ENCODE peak calls at places on chromosomes 16 and 17, in nine cellular contexts. J, L, G, B, P, X, R, S and D are unnamed samples.

GRCh38 chr17:55249861-55250260 is 14.9 kb upstream of the HLF start:
- DNase-seq in S (no peak), B (no peak), X (no peak), R (no peak), G (no peak), P (no peak), L (no peak), J (no peak), D (no peak)

GRCh38 chr17:42531455-42532354 is 4.3 kb upstream of the NAGLU start:
- DNase-seq in L (peak; percentile 92), R (no peak), P (peak; percentile 76), B (peak; percentile 34), X (peak; percentile 77), G (peak; percentile 34), S (peak; percentile 70), J (no peak), D (peak; percentile 77)

GRCh38 chr17:5741810-5742209 is 157.5 kb upstream of the NLRP1 start:
- DNase-seq in S (no peak), P (no peak), G (no peak), J (no peak), B (no peak), X (no peak), L (no peak), R (no peak), D (no peak)

GRCh38 chr17:65756760-65757159 is 195.3 kb upstream of the AXIN2 start:
- DNase-seq in S (no peak), L (no peak), G (no peak), B (no peak), R (no peak), X (no peak), P (no peak), J (no peak), D (no peak)

GRCh38 chr17:82200743-82201497 is 11.7 kb downstream of the CCDC57 start:
- DNase-seq in J (no peak), L (no peak), B (no peak), G (no peak), X (no peak), P (no peak), S (no peak), R (no peak), D (no peak)

GRCh38 chr16:19223235-19223847 is 55.3 kb downstream of the SYT17 start:
- DNase-seq in R (peak; percentile 7), P (peak; percentile 78), J (peak; percentile 42), L (no peak), S (peak; percentile 81), B (peak; percentile 16), G (peak; percentile 4), X (peak; percentile 67), D (no peak)

GRCh38 chr16:72261127-72261526 is 89.2 kb upstream of the PMFBP1 start:
- DNase-seq in R (no peak), S (no peak), B (no peak), L (no peak), G (no peak), P (no peak), J (no peak), X (no peak), D (no peak)

GRCh38 chr16:31476305-31477219 is 4.6 kb downstream of the TGFB1I1 start:
- DNase-seq in B (no peak), P (peak; percentile 96), L (peak; percentile 96), R (no peak), J (no peak), S (peak; percentile 93), X (peak; percentile 87), G (no peak), D (no peak)

DNA sequence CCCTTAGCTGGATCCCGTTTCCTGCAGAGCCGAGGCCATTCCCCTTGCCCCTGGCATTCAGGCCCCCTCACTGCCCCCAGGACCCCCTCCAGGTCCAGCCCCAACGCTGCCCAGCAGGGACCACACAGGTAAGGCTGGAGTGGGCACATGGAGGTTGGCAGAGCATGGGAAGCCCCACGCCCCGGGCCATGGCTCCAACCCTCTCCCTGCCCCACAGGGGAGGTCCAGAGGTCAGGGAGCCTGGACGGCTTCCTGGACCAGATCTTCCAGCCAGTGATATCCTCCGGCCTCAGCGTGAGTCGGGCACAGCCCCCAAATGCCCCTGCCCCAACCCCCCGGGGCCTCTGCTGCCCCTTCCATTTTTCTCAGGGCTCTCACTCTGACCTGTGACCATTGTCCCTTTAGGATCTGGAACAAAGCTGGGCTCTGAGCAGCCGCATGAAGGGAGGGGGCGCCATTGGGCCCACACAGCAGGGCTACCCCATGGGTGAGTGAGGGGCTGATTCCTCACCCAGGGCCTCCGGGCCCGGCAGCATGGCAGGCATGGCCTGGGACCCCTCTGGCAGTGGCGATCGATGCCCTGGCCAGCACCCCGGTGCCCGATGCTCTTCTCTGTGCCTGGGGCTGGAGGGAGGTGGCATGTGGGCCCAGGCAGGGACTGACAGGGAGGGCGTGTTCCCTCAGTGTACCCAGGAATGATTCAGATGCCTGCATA is 18.5 kb upstream of the SMIM5 start:
- DNase-seq in X (no peak), P (no peak), S (no peak), L (no peak), R (no peak), J (no peak), B (no peak), G (no peak), D (no peak)
- TF ChIP-seq CTCF in X (no peak), P (no peak), S (no peak), L (no peak), R (no peak), J (no peak), B (no peak), G (no peak), D (no peak)

GRCh38 chr17:76554131-76554530 is 14.3 kb downstream of the PRCD start:
- DNase-seq in B (no peak), X (no peak), P (no peak), S (peak; percentile 53), G (no peak), R (no peak), J (no peak), L (no peak), D (no peak)

GRCh38 chr17:76556759-76557367 is 17.0 kb downstream of the PRCD start:
- DNase-seq in P (peak; percentile 36), X (peak; percentile 35), R (no peak), J (no peak), S (peak; percentile 36), L (no peak), G (peak; percentile 49), B (peak; percentile 66), D (no peak)

GRCh38 chr17:76550712-76551615 is 11.1 kb downstream of the PRCD start:
- DNase-seq in J (no peak), R (no peak), X (peak; percentile 49), P (no peak), L (peak; percentile 32), S (no peak), B (peak; percentile 90), G (peak; percentile 54), D (no peak)

GRCh38 chr17:76551685-76552084 is 11.8 kb downstream of the PRCD start:
- DNase-seq in L (no peak), P (no peak), J (no peak), X (no peak), G (no peak), S (no peak), R (no peak), B (no peak), D (no peak)

DNA sequence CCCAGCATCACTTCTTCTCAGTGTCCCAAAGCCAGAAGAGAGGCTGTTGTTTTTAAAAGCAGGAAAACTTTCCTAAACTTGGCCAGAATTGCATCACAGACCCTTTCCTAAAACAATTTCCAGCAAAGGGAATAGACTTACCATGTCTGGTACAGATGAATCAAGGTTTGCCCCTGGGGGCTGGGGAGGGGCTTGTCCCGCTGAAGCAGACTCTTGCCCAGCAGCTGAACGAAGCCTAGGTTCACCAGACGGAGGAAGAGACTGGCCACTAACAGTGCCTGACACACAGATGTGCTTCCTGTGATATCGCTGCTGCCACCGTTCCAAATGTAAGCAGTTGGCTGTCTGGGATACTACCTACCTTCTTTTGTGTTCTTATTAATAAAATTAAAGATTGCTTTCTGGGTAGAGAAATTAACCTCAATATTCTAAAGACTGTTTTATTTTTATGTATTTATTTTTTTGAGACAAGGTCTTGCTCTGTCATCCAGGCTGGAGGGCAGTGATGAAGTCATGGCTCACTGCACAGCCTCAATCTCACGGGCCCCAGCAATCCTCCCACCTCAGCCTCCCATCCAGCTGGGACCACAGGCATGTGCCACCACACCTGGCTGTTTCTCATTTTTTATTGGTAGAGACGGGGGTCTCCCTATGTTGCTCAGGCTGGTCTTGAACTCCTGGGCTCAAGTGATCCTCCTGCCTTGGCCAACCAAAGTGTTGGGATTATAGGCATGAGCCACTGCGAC is 13.5 kb downstream of the PRCD start:
- DNase-seq in X (peak; percentile 22), R (no peak), S (no peak), B (no peak), L (peak; percentile 48), P (no peak), J (no peak), G (no peak), D (no peak)
- H3K27ac ChIP-seq in X (no peak overlapping the region), R (no peak overlapping the region), S (no peak overlapping the region), B (no peak overlapping the region), L (no peak overlapping the region), P (no peak overlapping the region), J (no peak overlapping the region), G (no peak overlapping the region), D (no peak overlapping the region)

GRCh38 chr16:85362443-85362842 is 250.2 kb upstream of the CIBAR2 start:
- DNase-seq in J (no peak), L (no peak), S (no peak), G (no peak), X (no peak), B (no peak), P (no peak), R (no peak), D (no peak)

GRCh38 chr16:85365120-85365519 is 248.0 kb upstream of the GSE1 start:
- DNase-seq in B (peak; percentile 23), R (no peak), L (no peak), G (no peak), P (no peak), X (peak; percentile 47), J (no peak), S (peak; percentile 56), D (no peak)

GRCh38 chr16:85364323-85365040 is 248.6 kb upstream of the GSE1 start:
- DNase-seq in G (no peak), P (no peak), J (no peak), L (no peak), S (no peak), X (no peak), R (peak; percentile 90), B (no peak), D (no peak)

GRCh38 chr16:85363881-85364280 is 249.2 kb upstream of the GSE1 start:
- DNase-seq in G (no peak), X (no peak), J (no peak), S (no peak), B (no peak), R (peak; percentile 98), L (no peak), P (no peak), D (no peak)

GRCh38 chr16:85363427-85363826 is 249.7 kb upstream of the GSE1 start:
- DNase-seq in B (no peak), X (no peak), G (no peak), P (no peak), S (no peak), R (peak; percentile 52), J (no peak), L (no peak), D (no peak)
- TF ChIP-seq CTCF in B (no peak), X (no peak), G (no peak), P (no peak), S (no peak), R (peak; percentile 36), J (peak; percentile 14), L (no peak), D (no peak)

DNA sequence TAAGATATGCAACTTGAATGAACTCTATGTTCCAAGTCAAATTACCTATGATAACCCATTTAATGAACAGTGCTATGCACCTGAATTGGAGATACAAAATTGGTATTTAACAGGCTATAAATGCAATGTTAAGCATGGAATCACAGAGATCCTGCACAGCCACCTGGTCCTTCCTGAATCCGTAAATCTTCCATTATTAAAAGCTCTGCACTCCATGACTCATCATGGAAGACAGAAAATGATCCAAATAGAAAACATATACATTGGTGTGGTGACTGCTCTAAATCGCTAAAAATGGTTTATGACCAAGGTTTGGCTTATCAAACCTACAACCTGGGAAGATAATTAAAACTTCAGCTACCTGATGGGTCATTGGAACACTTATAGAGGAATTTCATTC is 45.3 kb downstream of the GLG1 start:
- DNase-seq in L (no peak), X (no peak), G (peak; percentile 18), B (no peak), P (no peak), S (no peak), J (no peak), R (no peak), D (no peak)
- H3K27ac ChIP-seq in L (no peak overlapping the region), X (no peak overlapping the region), G (no peak overlapping the region), B (no peak overlapping the region), P (no peak overlapping the region), S (no peak overlapping the region), J (no peak overlapping the region), R (no peak overlapping the region), D (no peak overlapping the region)